ENCODE peak calls at places on chromosome 12, in nine cellular contexts. K is colonic mucosa, O is breast epithelium, S is prostate gland, P is cardiac muscle cell, G is pancreas, M is trophoblast cell, A is A549, E is H9. R is an unnamed sample. For H3K9me3, the result is how much of the 10 kb centered on the place peaks cover.

GRCh38 chr12:44497044-44497443 is 379.1 kb downstream of the NELL2 start:
- DNase-seq in E (no peak), A (no peak), P (peak), G (no peak), O (no peak), K (no peak), S (no peak), M (peak), R (no peak)

GRCh38 chr12:108914031-108914630 is 34.2 kb downstream of the DAO start:
- DNase-seq in M (peak), K (no peak), P (no peak), G (peak), E (no peak), A (no peak), O (no peak), S (peak), R (no peak)

GRCh38 chr12:54587315-54587821 is 1.1 kb downstream of the PPP1R1A start:
- DNase-seq in G (no peak), K (no peak), M (no peak), S (no peak), P (peak), E (no peak), O (no peak), A (peak), R (no peak)

GRCh38 chr12:25497021-25497420 is 56.1 kb downstream of the LMNTD1 start:
- DNase-seq in A (no peak), K (no peak), O (no peak), G (no peak), S (no peak), M (peak), E (no peak), P (no peak), R (peak)

GRCh38 chr12:128644664-128645296 is 179.0 kb downstream of the SLC15A4 start:
- DNase-seq in E (peak), S (peak), O (no peak), G (no peak), K (peak), M (no peak), P (peak), A (peak), R (no peak)

GRCh38 chr12:25670076-25671055 is 117.3 kb upstream of the LMNTD1 start:
- DNase-seq in P (peak), A (no peak), M (peak), S (no peak), G (no peak), K (no peak), E (no peak), O (no peak), R (peak)

GRCh38 chr12:68236421-68237059 is 10.9 kb upstream of the IL26 start:
- DNase-seq in P (no peak), S (no peak), E (no peak), G (peak), M (peak), A (no peak), O (no peak), K (no peak), R (no peak)

GRCh38 chr12:111330800-111331752 is 37.8 kb downstream of the PHETA1 start:
- DNase-seq in G (no peak), E (no peak), K (no peak), O (no peak), A (peak), M (peak), S (no peak), P (peak), R (no peak)

GRCh38 chr12:2856051-2856450 is 788 bp downstream of the TEX52 start:
- DNase-seq in S (no peak), E (no peak), M (peak), O (no peak), A (no peak), K (no peak), G (no peak), P (no peak), R (no peak)

GRCh38 chr12:46503637-46504036 is 131.1 kb upstream of the SLC38A2 start:
- DNase-seq in M (no peak), A (no peak), G (no peak), K (no peak), E (no peak), O (no peak), P (no peak), S (no peak), R (no peak)

GRCh38 chr12:46507766-46508165 is 135.2 kb upstream of the SLC38A2 start:
- DNase-seq in O (no peak), M (no peak), A (no peak), G (no peak), P (no peak), K (no peak), S (no peak), E (no peak), R (no peak)

GRCh38 chr12:46506198-46506597 is 133.6 kb upstream of the SLC38A2 start:
- DNase-seq in E (no peak), O (no peak), K (no peak), S (no peak), A (no peak), M (no peak), G (no peak), P (no peak), R (no peak)

GRCh38 chr12:46506961-46507360 is 134.4 kb upstream of the SLC38A2 start:
- DNase-seq in K (no peak), P (no peak), O (no peak), A (no peak), M (no peak), S (no peak), E (no peak), G (no peak), R (no peak)

DNA sequence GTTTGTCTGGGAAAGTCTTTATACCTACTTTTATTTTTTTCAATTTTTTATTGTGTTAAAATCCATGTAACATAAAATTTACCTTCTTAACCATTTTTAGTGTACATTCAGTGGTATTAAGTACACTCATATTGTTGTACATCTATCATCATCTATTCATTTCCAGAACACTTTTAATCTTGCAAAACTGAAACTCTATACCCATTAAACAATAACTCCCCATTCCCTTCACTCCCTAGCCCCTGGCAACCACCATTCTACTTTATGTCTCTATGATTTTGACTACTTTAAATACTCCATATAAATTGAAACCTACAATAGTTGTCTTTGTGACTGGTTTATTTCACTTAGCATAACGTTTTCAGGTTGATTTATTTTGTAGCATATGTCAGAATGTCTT is 131.9 kb upstream of the SLC38A2 start:
- DNase-seq in S (no peak), E (no peak), G (no peak), O (no peak), P (no peak), M (no peak), K (no peak), A (no peak), R (no peak)
- H3K9me3 ChIP-seq in S (under half), E (under half), G (under half), O (under half), P (under half), M (under half), K (under half), A (half or more), R (under half)

GRCh38 chr12:34341362-34341733 is 319.1 kb downstream of the ALG10 start:
- DNase-seq in M (no peak), P (no peak), G (no peak), E (no peak), S (no peak), A (no peak), K (no peak), O (no peak), R (no peak)

GRCh38 chr12:34340534-34341361 is 318.5 kb downstream of the ALG10 start:
- DNase-seq in E (no peak), G (no peak), P (no peak), M (peak), A (no peak), S (no peak), K (no peak), O (no peak), R (no peak)

GRCh38 chr12:34338751-34339150 is 316.5 kb downstream of the ALG10 start:
- DNase-seq in S (no peak), E (no peak), O (no peak), A (no peak), G (no peak), M (no peak), K (no peak), P (no peak), R (no peak)

GRCh38 chr12:34342048-34342447 is 319.8 kb downstream of the ALG10 start:
- DNase-seq in P (no peak), M (no peak), S (no peak), O (no peak), A (no peak), G (no peak), E (no peak), K (no peak), R (no peak)

DNA sequence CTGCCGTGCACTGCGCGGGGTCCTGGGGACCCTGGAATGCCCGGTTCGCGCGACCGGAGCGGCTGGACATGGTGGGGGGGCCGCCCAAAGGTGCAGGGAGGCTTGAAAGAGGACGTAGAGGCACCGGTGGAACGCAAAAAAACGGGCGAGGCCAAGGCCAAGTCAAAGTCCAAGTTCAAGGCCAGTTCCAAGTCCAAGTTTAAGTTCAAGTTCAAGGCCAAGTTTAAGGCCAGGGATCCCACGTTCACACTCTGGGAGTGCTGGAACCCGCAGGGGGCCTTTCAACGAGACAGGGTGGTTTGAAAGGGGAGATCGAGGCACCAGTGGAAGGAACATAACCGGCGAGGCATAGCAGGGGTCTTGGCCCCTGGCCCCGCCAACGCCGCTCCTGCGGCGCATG is 317.6 kb downstream of the ALG10 start:
- DNase-seq in G (no peak), A (no peak), E (no peak), M (peak), S (no peak), K (no peak), O (no peak), P (no peak), R (no peak)
- H3K9me3 ChIP-seq in G (under half), A (under half), E (under half), M (half or more), S (under half), K (under half), O (half or more), P (under half), R (under half)

DNA sequence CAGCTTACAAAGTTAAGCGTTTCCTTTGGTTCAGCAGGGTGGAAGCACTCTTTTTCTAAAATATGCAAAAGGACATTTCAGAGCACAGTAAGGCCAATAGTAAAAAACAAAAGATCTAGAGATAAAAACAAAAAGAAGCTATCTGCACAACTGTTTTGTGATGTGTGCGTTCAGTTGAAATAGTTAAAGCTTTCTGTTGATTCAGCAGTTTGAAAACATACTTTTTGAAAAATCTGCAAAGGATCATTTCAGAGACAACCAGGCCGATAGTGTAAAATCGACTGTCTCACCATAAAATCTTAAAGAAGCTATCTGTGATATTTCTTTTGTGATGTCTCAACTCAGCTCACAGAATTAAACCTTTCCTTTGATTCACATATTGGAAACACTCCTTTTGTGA is 300.0 kb upstream of the ALG10B start:
- DNase-seq in O (no peak), E (no peak), P (no peak), A (no peak), S (no peak), G (no peak), K (no peak), M (no peak), R (no peak)
- H3K9me3 ChIP-seq in O (half or more), E (half or more), P (under half), A (under half), S (under half), G (under half), K (under half), M (under half), R (under half)

GRCh38 chr12:31915442-31915841 is 43.8 kb upstream of the RESF1 start:
- DNase-seq in K (no peak), P (no peak), G (no peak), A (no peak), S (no peak), M (no peak), E (no peak), O (no peak), R (no peak)
- H3K9me3 ChIP-seq in K (under half), P (under half), G (under half), A (under half), S (under half), M (under half), E (under half), O (under half), R (under half)

DNA sequence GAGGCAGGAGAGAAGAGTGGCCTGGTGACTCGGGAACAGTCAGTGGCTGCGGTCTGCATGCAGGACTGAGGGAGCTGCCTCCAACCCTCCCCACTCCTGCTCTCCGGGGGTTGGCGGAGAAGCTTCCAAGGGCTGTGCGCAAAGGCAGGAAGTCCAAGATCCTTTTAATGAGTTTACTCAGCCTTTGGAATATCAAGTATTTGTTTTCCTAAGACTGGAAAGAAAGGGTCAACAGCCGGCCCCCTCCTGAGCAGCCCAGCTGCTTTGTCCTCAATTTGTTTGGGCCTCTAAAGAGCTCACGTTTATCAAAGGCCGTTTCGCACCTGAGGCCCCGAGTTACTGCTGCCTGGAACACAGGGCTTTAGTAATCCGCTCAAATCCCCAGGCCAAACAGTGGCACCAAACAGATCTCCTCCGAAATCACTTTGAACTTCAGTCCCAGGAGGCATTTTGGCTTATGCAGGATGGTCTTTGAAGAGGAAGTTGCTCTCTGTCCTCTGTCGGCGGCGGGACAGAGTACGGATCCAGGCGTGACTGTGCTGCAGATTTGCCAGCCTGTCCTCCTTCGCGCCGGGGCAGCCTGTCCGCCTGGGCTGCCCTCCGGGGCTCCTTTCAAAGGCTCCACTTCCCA is 117.2 kb upstream of the FZD10 start:
- DNase-seq in A (no peak), K (no peak), E (peak), P (peak), O (no peak), S (peak), G (no peak), M (no peak), R (no peak)
- H3K9me3 ChIP-seq in A (under half), K (under half), E (under half), P (under half), O (under half), S (under half), G (under half), M (under half), R (under half)

GRCh38 chr12:40584763-40585162 is 107.5 kb upstream of the CNTN1 start:
- DNase-seq in O (no peak), P (no peak), S (no peak), G (no peak), K (no peak), A (no peak), E (no peak), M (no peak), R (no peak)

GRCh38 chr12:40587416-40587815 is 104.8 kb upstream of the CNTN1 start:
- DNase-seq in A (no peak), E (no peak), P (no peak), O (no peak), G (no peak), S (no peak), K (no peak), M (no peak), R (no peak)

GRCh38 chr12:40583743-40584142 is 108.5 kb upstream of the CNTN1 start:
- DNase-seq in A (no peak), E (no peak), S (no peak), P (no peak), K (no peak), M (no peak), O (no peak), G (no peak), R (no peak)

GRCh38 chr12:40587970-40588369 is 104.3 kb upstream of the CNTN1 start:
- DNase-seq in G (no peak), K (no peak), E (no peak), P (no peak), O (no peak), S (no peak), A (no peak), M (no peak), R (no peak)

GRCh38 chr12:40586823-40587222 is 105.4 kb upstream of the CNTN1 start:
- DNase-seq in E (no peak), A (no peak), M (peak), K (no peak), P (no peak), S (no peak), G (no peak), O (no peak), R (no peak)
- H3K9me3 ChIP-seq in E (under half), A (under half), M (under half), K (under half), P (under half), S (under half), G (under half), O (under half), R (under half)

GRCh38 chr12:94421868-94422740 is 37.6 kb downstream of the CEP83 start:
- DNase-seq in M (no peak), K (no peak), O (no peak), P (no peak), A (peak), G (no peak), E (no peak), S (no peak), R (no peak)
- H3K9me3 ChIP-seq in M (under half), K (under half), O (under half), P (under half), A (under half), G (under half), E (under half), S (under half), R (under half)

GRCh38 chr12:41008472-41008871 is 179.6 kb upstream of the PDZRN4 start:
- DNase-seq in E (no peak), K (no peak), G (no peak), O (no peak), A (peak), S (no peak), M (no peak), P (no peak), R (no peak)
- H3K9me3 ChIP-seq in E (half or more), K (under half), G (under half), O (half or more), A (half or more), S (under half), M (under half), P (under half), R (under half)

R was measured in keratinocyte.